ENCODE peak calls at places on chromosomes 4 and X, in six cellular contexts. R is globus pallidus, M is kidney, D is OCI-M1, C is kidney epithelial cell, S is DND-41. I is an unnamed sample.

GRCh38 chr4:4866833-4867744 is 7.6 kb downstream of the MSX1 start:
- DNase-seq in R (no peak), M (peak; percentile 61), D (no peak), C (no peak), S (no peak), I (no peak)

GRCh38 chr4:141102367-141102766 is 30.9 kb downstream of the RNF150 start:
- DNase-seq in R (no peak), M (no peak), D (peak; percentile 41), C (peak; percentile 60), S (no peak), I (peak; percentile 8)

GRCh38 chr4:186792994-186793393 is 69.3 kb upstream of the FAT1 start:
- DNase-seq in R (no peak), M (no peak), D (no peak), C (no peak), S (no peak), I (no peak)

GRCh38 chr4:81589191-81589720 is 117.5 kb upstream of the RASGEF1B start:
- DNase-seq in R (no peak), M (no peak), D (no peak), C (no peak), S (no peak), I (no peak)

GRCh38 chr4:182975806-182976205 is 58.6 kb upstream of the DCTD start:
- DNase-seq in R (no peak), M (no peak), D (peak; percentile 87), C (peak; percentile 76), S (no peak), I (peak; percentile 83)

GRCh38 chr4:163590609-163591264 is 96.2 kb downstream of the TMA16 start:
- DNase-seq in R (no peak), M (no peak), D (no peak), C (no peak), S (no peak), I (no peak)

GRCh38 chrX:9379697-9380551 is 84.9 kb upstream of the TBL1X start:
- DNase-seq in R (no peak), M (no peak), D (no peak), C (peak; percentile 12), S (peak; percentile 12), I (peak; percentile 6)

GRCh38 chrX:17531500-17531899 is 156.5 kb downstream of the NHS start:
- DNase-seq in R (no peak), M (no peak), D (no peak), C (no peak), S (no peak), I (no peak)

GRCh38 chr4:142567620-142568451 is 278.3 kb downstream of the INPP4B start:
- DNase-seq in R (no peak), M (no peak), D (peak; percentile 35), C (no peak), S (no peak), I (no peak)

GRCh38 chr4:154982187-154983047 is 201.3 kb downstream of the RBM46 start:
- DNase-seq in R (peak; percentile 35), M (peak; percentile 72), D (peak; percentile 83), C (peak; percentile 18), S (peak; percentile 24), I (peak; percentile 25)

GRCh38 chr4:107913283-107913899 is 18.0 kb upstream of the CYP2U1 start:
- DNase-seq in R (peak; percentile 66), M (no peak), D (peak; percentile 87), C (no peak), S (peak; percentile 42), I (peak; percentile 52)

GRCh38 chr4:22744478-22745062 is 51.8 kb downstream of the GBA3 start:
- DNase-seq in R (no peak), M (no peak), D (no peak), C (no peak), S (no peak), I (no peak)

GRCh38 chrX:132883358-132883908 is 75.0 kb downstream of the HS6ST2 start:
- DNase-seq in R (no peak), M (no peak), D (peak; percentile 57), C (no peak), S (no peak), I (no peak)

GRCh38 chr4:54101190-54102041 is 1.5 kb downstream of the GSX2 start:
- DNase-seq in R (no peak), M (no peak), D (no peak), C (no peak), S (no peak), I (no peak)

GRCh38 chr4:119733431-119733830 is 104.8 kb upstream of the PDE5A start:
- DNase-seq in R (no peak), M (no peak), D (no peak), C (no peak), S (no peak), I (no peak)

GRCh38 chr4:125710766-125711165 is 396.0 kb downstream of the FAT4 start:
- DNase-seq in R (no peak), M (no peak), D (no peak), C (no peak), S (no peak), I (no peak)

GRCh38 chrX:17860811-17861495 is at the start of gene RAI2:
- DNase-seq in R (no peak), M (peak; percentile 87), D (no peak), C (no peak), S (no peak), I (no peak)

GRCh38 chrX:75076429-75076828 is 79.7 kb downstream of the ABCB7 start:
- DNase-seq in R (no peak), M (no peak), D (no peak), C (no peak), S (no peak), I (no peak)

GRCh38 chr4:80204433-80204832 is 7.1 kb downstream of the PRDM8 start:
- DNase-seq in R (no peak), M (no peak), D (no peak), C (no peak), S (no peak), I (no peak)

GRCh38 chr4:82718067-82718935 is 80.3 kb downstream of the SCD5 start:
- DNase-seq in R (no peak), M (no peak), D (no peak), C (no peak), S (no peak), I (no peak)

GRCh38 chr4:157779084-157779483 is 393.7 kb downstream of the GASK1B start:
- DNase-seq in R (no peak), M (no peak), D (no peak), C (no peak), S (no peak), I (no peak)

GRCh38 chr4:147714575-147715401 is 17.1 kb upstream of the ARHGAP10 start:
- DNase-seq in R (no peak), M (no peak), D (no peak), C (no peak), S (no peak), I (no peak)

GRCh38 chr4:986949-987688 is at the start of gene IDUA:
- DNase-seq in R (peak; percentile 76), M (peak; percentile 94), D (peak; percentile 82), C (no peak), S (peak; percentile 87), I (no peak)

GRCh38 chrX:148043456-148043855 is 62.3 kb downstream of the FMR1NB start:
- DNase-seq in R (no peak), M (no peak), D (no peak), C (peak; percentile 18), S (no peak), I (peak; percentile 1)

GRCh38 chr4:139628184-139629012 is 37.2 kb upstream of the MGST2 start:
- DNase-seq in R (peak; percentile 24), M (no peak), D (no peak), C (no peak), S (no peak), I (no peak)

GRCh38 chr4:138797646-138798045 is 217.9 kb upstream of the NOCT start:
- DNase-seq in R (no peak), M (no peak), D (no peak), C (no peak), S (no peak), I (no peak)